ENCODE peak calls at places on chromosomes 11 and 22, in five cellular contexts. I is tibial artery, G is HFF-Myc, X is AG10803, F is uterus. E is an unnamed sample.
A peak's percentile ranks its signal among the peaks of the same experiment; 100 is the strongest.

GRCh38 chr11:124783002-124783401 is 17.2 kb downstream of the MSANTD2 start:
- DNase-seq in F (no peak), G (no peak), I (no peak), X (no peak), E (no peak)

GRCh38 chr22:36409911-36410756 is 22.4 kb upstream of the MYH9 start:
- DNase-seq in X (no peak), F (peak; percentile 57), I (peak; percentile 57), G (no peak), E (peak; percentile 62)

GRCh38 chr11:26229270-26229669 is 102.7 kb upstream of the ANO3 start:
- DNase-seq in X (peak; percentile 59), F (no peak), I (no peak), G (peak; percentile 51), E (no peak)

GRCh38 chr11:34274712-34275398 is 83.0 kb downstream of the ABTB2 start:
- DNase-seq in I (peak; percentile 93), G (peak; percentile 97), F (peak; percentile 97), X (peak; percentile 98), E (no peak)

GRCh38 chr11:74438681-74439080 is 28.7 kb downstream of the KCNE3 start:
- DNase-seq in F (no peak), G (no peak), X (no peak), I (no peak), E (no peak)

GRCh38 chr11:45501980-45502545 is 163.4 kb downstream of the CHST1 start:
- DNase-seq in I (no peak), F (no peak), X (no peak), G (no peak), E (no peak)

GRCh38 chr11:46348986-46349401 is 1.7 kb downstream of the DGKZ start:
- DNase-seq in X (no peak), G (no peak), F (no peak), I (no peak), E (no peak)

GRCh38 chr11:119094816-119095065 is 6.9 kb downstream of the DPAGT1 start:
- DNase-seq in I (peak; percentile 86), G (no peak), F (peak; percentile 82), X (peak; percentile 88), E (peak; percentile 81)

GRCh38 chr11:114377612-114378267 is 22.6 kb downstream of the C11orf71 start:
- DNase-seq in F (no peak), I (no peak), G (peak; percentile 84), X (peak; percentile 97), E (no peak)

GRCh38 chr11:67022341-67022933 is 497 bp upstream of the SYT12 start:
- DNase-seq in F (no peak), G (no peak), X (no peak), I (no peak), E (no peak)

GRCh38 chr11:113577356-113578163 is 102.4 kb upstream of the DRD2 start:
- DNase-seq in F (no peak), G (no peak), I (no peak), X (no peak), E (no peak)

GRCh38 chr11:107293677-107294344 is 163.8 kb downstream of the CWF19L2 start:
- DNase-seq in F (no peak), X (no peak), G (no peak), I (no peak), E (no peak)

GRCh38 chr11:122100222-122101080 is 15.6 kb downstream of the BLID start:
- DNase-seq in G (no peak), F (peak; percentile 84), I (peak; percentile 74), X (peak; percentile 86), E (no peak)

GRCh38 chr11:102279641-102280170 is 37.6 kb upstream of the BIRC3 start:
- DNase-seq in G (peak; percentile 65), I (peak; percentile 38), F (peak; percentile 28), X (peak; percentile 69), E (no peak)

GRCh38 chr11:27354359-27354965 is 8.6 kb downstream of the CCDC34 start:
- DNase-seq in F (no peak), I (no peak), G (no peak), X (no peak), E (no peak)

GRCh38 chr11:130771708-130772107 is 144.6 kb downstream of the SNX19 start:
- DNase-seq in X (peak; percentile 92), G (no peak), I (no peak), F (no peak), E (no peak)

GRCh38 chr11:83042966-83043711 is 28.6 kb downstream of the RAB30 start:
- DNase-seq in I (no peak), X (peak; percentile 68), G (no peak), F (no peak), E (no peak)

GRCh38 chr11:9905562-9905961 is 241.7 kb downstream of the SWAP70 start:
- DNase-seq in X (peak; percentile 70), G (no peak), F (no peak), I (no peak), E (no peak)

GRCh38 chr11:8608646-8609045 is 14.6 kb upstream of the STK33 start:
- DNase-seq in F (no peak), G (no peak), X (no peak), I (no peak), E (no peak)

GRCh38 chr22:39183991-39184585 is 31.6 kb upstream of the CBX7 start:
- DNase-seq in G (no peak), I (no peak), F (no peak), X (peak; percentile 93), E (no peak)

GRCh38 chr22:35538801-35539321 is 1.8 kb upstream of the RASD2 start:
- DNase-seq in G (no peak), I (no peak), F (no peak), X (no peak), E (no peak)

GRCh38 chr11:4140067-4140636 is 45.6 kb downstream of the RRM1 start:
- DNase-seq in F (no peak), X (no peak), G (no peak), I (no peak), E (no peak)

GRCh38 chr11:10349281-10349665 is 44.4 kb downstream of the ADM start:
- DNase-seq in I (no peak), F (no peak), G (no peak), X (no peak), E (no peak)

GRCh38 chr11:34977039-34977906 is 60.9 kb downstream of the PDHX start:
- DNase-seq in F (no peak), I (no peak), X (peak; percentile 66), G (peak; percentile 90), E (no peak)

GRCh38 chr11:66967670-66968425 is 7.3 kb upstream of the C11orf86 start:
- DNase-seq in F (peak; percentile 38), X (peak; percentile 83), G (no peak), I (peak; percentile 41), E (no peak)

GRCh38 chr11:12900496-12900895 is 108.6 kb upstream of the RASSF10 start:
- DNase-seq in F (no peak), X (peak; percentile 94), I (no peak), G (peak; percentile 64), E (no peak)

GRCh38 chr11:22192642-22193347 is at the start of gene ANO5:
- DNase-seq in I (peak; percentile 32), G (no peak), X (no peak), F (peak; percentile 25), E (peak; percentile 46)

GRCh38 chr22:29706493-29706892 is 13.3 kb upstream of the CABP7 start:
- DNase-seq in F (no peak), X (no peak), I (no peak), G (no peak), E (peak; percentile 44)

GRCh38 chr22:46679711-46680269 is 58.3 kb downstream of the CERK start:
- DNase-seq in X (no peak), G (no peak), I (no peak), F (no peak), E (no peak)
- TF ChIP-seq CTCF in X (no peak), G (no peak), I (no peak), F (no peak), E (no peak)

DNA sequence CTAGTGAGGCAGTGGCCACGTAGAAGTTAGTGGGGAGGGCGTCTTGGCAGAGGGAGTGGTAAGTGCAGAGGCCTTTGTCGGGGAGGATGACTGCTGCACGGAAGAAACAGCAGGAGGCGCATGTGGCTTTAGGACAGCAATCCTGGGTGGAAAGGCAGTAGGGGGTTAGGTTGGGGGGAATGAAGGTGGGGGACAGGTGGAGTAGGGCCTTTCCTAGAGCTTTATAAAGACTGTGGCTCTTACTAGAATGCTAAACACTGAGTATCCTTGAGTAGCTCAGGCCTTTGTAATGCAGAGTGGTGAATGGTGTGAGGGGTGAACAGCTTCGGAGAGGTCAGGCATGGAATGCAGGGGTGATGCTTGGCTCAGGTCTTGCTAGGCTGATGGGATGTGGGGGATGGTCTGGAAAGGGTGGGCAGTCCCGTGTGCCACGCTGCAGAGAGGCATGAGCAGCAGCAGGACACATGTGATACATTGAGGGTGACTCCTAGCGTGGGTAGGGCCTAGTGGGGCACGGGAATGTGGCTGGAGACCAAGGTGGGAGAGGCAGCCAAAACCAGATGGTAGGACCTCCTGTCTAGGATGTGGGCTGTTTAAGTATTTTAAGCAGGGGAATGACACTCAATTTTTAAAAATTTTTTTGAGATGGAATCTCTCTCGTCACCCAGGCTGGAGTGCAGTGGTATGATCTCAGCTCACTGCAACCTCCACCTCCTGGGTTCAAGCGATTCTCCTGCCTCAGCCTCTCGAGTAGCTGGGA is 19.2 kb downstream of the AP2A2 start:
- DNase-seq in F (no peak), I (no peak), G (no peak), X (peak; percentile 46), E (no peak)
- TF ChIP-seq CTCF in F (no peak), I (no peak), G (no peak), X (peak; percentile 35), E (no peak)

DNA sequence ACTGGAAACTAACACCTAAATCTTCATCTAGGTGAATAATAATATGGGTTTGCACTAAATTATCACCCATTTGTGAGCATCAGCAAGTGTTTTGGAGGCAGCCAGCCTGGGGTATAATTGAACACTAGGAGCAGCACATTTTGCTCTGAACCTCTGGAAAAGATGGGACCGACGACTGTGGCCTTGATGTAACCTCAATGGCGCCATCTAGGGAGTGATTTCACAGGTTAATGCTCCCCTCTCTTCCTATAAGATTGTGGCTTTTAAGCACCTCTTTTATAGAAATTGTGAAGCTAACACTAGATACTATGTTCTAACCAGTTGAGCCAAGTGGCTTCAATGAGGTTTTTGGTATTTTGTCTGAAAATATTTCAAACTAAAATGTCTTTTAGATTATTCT is 203.7 kb downstream of the NELL1 start:
- DNase-seq in I (no peak), G (no peak), F (no peak), X (no peak), E (no peak)
- TF ChIP-seq CTCF in I (no peak), G (no peak), F (no peak), X (no peak), E (no peak)

GRCh38 chr11:77270921-77271320 is 30.6 kb downstream of the GDPD4 start:
- DNase-seq in X (no peak), G (no peak), F (no peak), I (no peak), E (no peak)

GRCh38 chr11:77269484-77270123 is 31.9 kb downstream of the GDPD4 start:
- DNase-seq in F (no peak), G (no peak), I (no peak), X (no peak), E (no peak)

GRCh38 chr11:77266766-77267165 is 34.7 kb downstream of the GDPD4 start:
- DNase-seq in G (no peak), F (no peak), X (no peak), I (no peak), E (no peak)

GRCh38 chr11:77262803-77263202 is 38.7 kb downstream of the GDPD4 start:
- DNase-seq in X (no peak), G (no peak), I (no peak), F (no peak), E (no peak)

DNA sequence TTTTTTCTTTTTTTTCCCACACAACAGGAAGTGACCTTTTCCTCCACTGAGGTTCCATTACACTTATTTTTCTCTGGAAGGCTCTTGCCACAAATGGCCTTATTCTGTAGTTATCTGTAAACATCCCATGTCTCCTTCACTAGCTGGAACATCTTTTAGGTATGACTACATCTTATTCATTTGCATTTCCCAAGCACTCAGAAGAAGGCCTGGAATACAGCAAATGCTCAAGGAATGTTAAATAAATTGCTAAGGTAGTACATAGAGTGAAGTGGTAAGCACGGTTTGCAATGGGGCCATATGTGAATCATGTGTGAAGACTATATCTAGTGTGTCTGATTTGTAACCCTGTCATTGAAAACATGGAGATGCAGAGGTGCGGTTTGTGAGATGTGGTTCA is 33.6 kb downstream of the GDPD4 start:
- DNase-seq in X (peak; percentile 76), F (no peak), I (no peak), G (no peak), E (no peak)
- TF ChIP-seq CTCF in X (no peak), F (no peak), I (no peak), G (no peak), E (no peak)

E was measured in CD14-positive monocyte.